ENCODE peak calls at places on chromosomes 1 and 21, in ten cellular contexts. R is CD4-positive, CD25-positive, alpha-beta regulatory T cell; X is brain microvascular endothelial cell; A is colonic mucosa; I is pancreas; F is CD8-positive, alpha-beta memory T cell; D is A549; L is astrocyte of the cerebellum; J is astrocyte; K is tibial artery. S is an unnamed sample.

GRCh38 chr1:2079396-2080085 is 29.3 kb downstream of the PRKCZ start:
- DNase-seq in A (no peak), L (no peak), D (no peak), R (no peak), F (no peak), K (no peak), J (no peak), I (no peak), X (no peak), S (no peak)

GRCh38 chr1:212007896-212008295 is 27.5 kb downstream of the INTS7 start:
- DNase-seq in I (no peak), X (no peak), J (no peak), L (no peak), A (no peak), D (no peak), R (no peak), F (no peak), K (no peak), S (no peak)

GRCh38 chr1:64470670-64471217 is 815 bp downstream of the CACHD1 start:
- DNase-seq in J (no peak), R (no peak), K (peak), A (peak), X (no peak), D (peak), L (no peak), F (no peak), I (peak), S (peak)

GRCh38 chr1:25198731-25199231 is 33.5 kb downstream of the SYF2 start:
- DNase-seq in L (no peak), R (no peak), D (no peak), J (peak), I (peak), K (no peak), A (peak), X (peak), F (no peak), S (no peak)

GRCh38 chr1:62367005-62367547 is 47.8 kb upstream of the KANK4 start:
- DNase-seq in J (no peak), K (no peak), A (no peak), D (no peak), I (no peak), X (no peak), F (no peak), R (no peak), L (no peak), S (no peak)

GRCh38 chr1:177873238-177873637 is 96.6 kb downstream of the SEC16B start:
- DNase-seq in A (no peak), X (peak), J (peak), I (no peak), L (peak), F (no peak), R (no peak), D (no peak), K (no peak), S (peak)

GRCh38 chr1:206103979-206104378 is 13.2 kb downstream of the AVPR1B start:
- DNase-seq in A (no peak), X (no peak), F (no peak), I (no peak), L (no peak), J (no peak), D (no peak), R (no peak), K (no peak), S (no peak)

GRCh38 chr1:21937372-21938121 is 437 bp upstream of the HSPG2 start:
- DNase-seq in A (peak), D (no peak), R (peak), F (peak), J (peak), L (peak), I (peak), K (peak), X (peak), S (peak)

GRCh38 chr1:199878818-199879217 is 148.7 kb upstream of the NR5A2 start:
- DNase-seq in L (no peak), F (no peak), R (no peak), K (no peak), X (no peak), I (no peak), A (no peak), J (no peak), D (no peak), S (no peak)

GRCh38 chr1:221740941-221741363 is 937 bp downstream of the DUSP10 start:
- DNase-seq in J (no peak), D (no peak), R (no peak), I (peak), L (no peak), X (no peak), F (peak), K (no peak), A (no peak), S (no peak)

GRCh38 chr21:17854771-17855170 is 35.6 kb upstream of the C21orf91 start:
- DNase-seq in K (no peak), X (no peak), J (peak), D (no peak), A (no peak), F (no peak), R (no peak), I (no peak), L (no peak), S (no peak)

GRCh38 chr1:43451701-43452532 is 1.8 kb downstream of the HYI start:
- DNase-seq in D (no peak), F (no peak), K (no peak), R (no peak), A (no peak), I (no peak), X (no peak), J (no peak), L (no peak), S (no peak)

GRCh38 chr1:147842578-147842977 is 60.0 kb upstream of the GJA8 start:
- DNase-seq in L (no peak), R (no peak), K (no peak), A (no peak), I (no peak), J (no peak), X (no peak), D (no peak), F (no peak), S (no peak)

GRCh38 chr1:3745590-3746381 is 6.5 kb upstream of the CCDC27 start:
- DNase-seq in A (no peak), L (no peak), R (no peak), F (peak), K (no peak), I (peak), J (no peak), D (no peak), X (no peak), S (no peak)

GRCh38 chr1:226436855-226437491 is 29.1 kb upstream of the PARP1 start:
- DNase-seq in K (no peak), A (no peak), F (no peak), I (no peak), J (no peak), L (no peak), X (no peak), D (no peak), R (no peak), S (no peak)

GRCh38 chr1:89310976-89311375 is 38.3 kb upstream of the GBP5 start:
- DNase-seq in A (no peak), F (no peak), I (no peak), X (no peak), D (no peak), R (no peak), K (no peak), L (no peak), J (no peak), S (no peak)

GRCh38 chr1:165695011-165695410 is 3.4 kb downstream of the ALDH9A1 start:
- DNase-seq in R (no peak), D (no peak), X (no peak), F (no peak), L (no peak), K (no peak), I (no peak), A (no peak), J (no peak), S (peak)

GRCh38 chr1:115837762-115838421 is 3.0 kb downstream of the NHLH2 start:
- DNase-seq in A (no peak), D (no peak), L (no peak), X (no peak), R (no peak), J (no peak), K (no peak), F (no peak), I (peak), S (no peak)

GRCh38 chr1:155888481-155888880 is 22.7 kb downstream of the RIT1 start:
- DNase-seq in K (no peak), X (no peak), A (no peak), R (no peak), I (no peak), J (peak), F (no peak), L (no peak), D (no peak), S (no peak)

GRCh38 chr1:244730153-244730933 is 77.4 kb downstream of the DESI2 start:
- DNase-seq in I (peak), K (no peak), D (no peak), A (peak), F (peak), L (no peak), R (no peak), J (peak), X (peak), S (peak)

GRCh38 chr1:209882942-209883340 is 55.1 kb upstream of the SYT14 start:
- DNase-seq in I (no peak), A (no peak), J (no peak), F (no peak), D (no peak), K (no peak), X (no peak), L (no peak), R (no peak), S (no peak)

GRCh38 chr1:98732985-98733781 is 71.7 kb downstream of the SNX7 start:
- DNase-seq in J (peak), A (no peak), F (no peak), X (no peak), L (no peak), R (no peak), K (no peak), I (no peak), D (no peak), S (no peak)

GRCh38 chr1:209815931-209816338 is 10.0 kb upstream of the IRF6 start:
- DNase-seq in X (no peak), F (no peak), L (no peak), J (no peak), I (no peak), A (no peak), K (no peak), D (no peak), R (no peak), S (no peak)

GRCh38 chr1:237492359-237492758 is 398.4 kb downstream of the ZP4 start:
- DNase-seq in R (no peak), X (no peak), K (no peak), I (no peak), A (no peak), L (no peak), J (no peak), D (no peak), F (no peak), S (no peak)

GRCh38 chr1:247906504-247907047 is 11.2 kb downstream of the OR2W3 start:
- DNase-seq in I (no peak), J (peak), A (no peak), R (no peak), L (peak), K (no peak), F (no peak), D (no peak), X (no peak), S (peak)

GRCh38 chr1:225973158-225973557 is 26.0 kb downstream of the SDE2 start:
- DNase-seq in I (no peak), K (no peak), A (peak), D (no peak), R (no peak), J (no peak), L (no peak), X (no peak), F (no peak), S (no peak)

GRCh38 chr1:27033059-27033746 is 20.6 kb upstream of the TENT5B start:
- DNase-seq in K (no peak), R (no peak), A (no peak), F (no peak), J (no peak), L (no peak), I (no peak), X (no peak), D (no peak), S (no peak)

GRCh38 chr1:169138866-169139670 is 32.6 kb downstream of the ATP1B1 start:
- DNase-seq in L (no peak), I (no peak), J (no peak), R (no peak), A (no peak), X (no peak), K (no peak), D (no peak), F (no peak), S (no peak)

GRCh38 chr21:29217818-29218252 is 80.9 kb upstream of the BACH1 start:
- DNase-seq in J (peak), F (no peak), A (no peak), I (no peak), K (no peak), D (peak), R (no peak), X (peak), L (peak), S (peak)

GRCh38 chr1:46224966-46225365 is 21.8 kb downstream of the LURAP1 start:
- DNase-seq in X (no peak), J (no peak), F (no peak), K (no peak), I (no peak), L (no peak), R (no peak), D (no peak), A (no peak), S (no peak)

GRCh38 chr1:155125511-155125945 is 2.1 kb upstream of the EFNA1 start:
- DNase-seq in A (no peak), I (peak), F (no peak), D (no peak), X (no peak), K (no peak), R (no peak), J (no peak), L (no peak), S (no peak)

GRCh38 chr1:183096889-183097288 is 73.7 kb downstream of the LAMC1 start:
- DNase-seq in L (no peak), A (no peak), F (no peak), D (no peak), I (no peak), K (no peak), X (peak), R (no peak), J (peak), S (peak)

GRCh38 chr1:94713472-94714141 is 106.5 kb upstream of the SLC44A3 start:
- DNase-seq in L (peak), I (no peak), X (peak), D (peak), F (no peak), R (no peak), K (peak), J (peak), A (peak), S (peak)

GRCh38 chr1:235404190-235404589 is 37.0 kb downstream of the TBCE start:
- DNase-seq in K (no peak), A (no peak), J (peak), X (no peak), L (no peak), R (no peak), F (no peak), I (no peak), D (no peak), S (peak)

GRCh38 chr1:218660678-218661053 is 315.5 kb downstream of the TGFB2 start:
- DNase-seq in J (peak), A (no peak), X (peak), F (no peak), K (no peak), D (peak), I (no peak), R (no peak), L (peak), S (peak)

DNA sequence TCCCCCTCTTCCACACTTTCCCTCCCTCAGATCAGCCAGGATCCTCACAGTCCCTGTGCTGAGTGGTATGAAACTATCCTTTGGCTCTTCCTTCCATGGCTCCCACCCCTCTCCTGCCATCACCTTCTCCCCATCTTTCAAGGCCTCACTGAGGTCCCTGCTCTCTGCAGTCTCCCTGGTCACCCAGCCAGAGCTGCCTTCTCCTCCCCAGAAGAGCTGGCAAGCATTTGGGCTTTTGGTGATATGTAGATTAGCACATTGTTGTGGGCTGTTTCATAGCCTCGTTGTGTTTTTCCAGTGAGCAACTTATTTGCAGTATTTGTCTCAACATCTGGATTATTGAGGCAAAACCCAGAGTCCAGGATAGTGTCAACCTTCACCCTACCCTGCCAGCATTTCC is 2.2 kb downstream of the CSF1 start:
- DNase-seq in J (peak), D (no peak), I (no peak), L (peak), K (peak), R (no peak), F (no peak), A (no peak), X (no peak), S (peak)
- H3K4me3 ChIP-seq in J (no peak), D (peak), I (no peak), L (peak), K (peak), R (peak), F (no peak), A (peak), X (peak), S (peak)

DNA sequence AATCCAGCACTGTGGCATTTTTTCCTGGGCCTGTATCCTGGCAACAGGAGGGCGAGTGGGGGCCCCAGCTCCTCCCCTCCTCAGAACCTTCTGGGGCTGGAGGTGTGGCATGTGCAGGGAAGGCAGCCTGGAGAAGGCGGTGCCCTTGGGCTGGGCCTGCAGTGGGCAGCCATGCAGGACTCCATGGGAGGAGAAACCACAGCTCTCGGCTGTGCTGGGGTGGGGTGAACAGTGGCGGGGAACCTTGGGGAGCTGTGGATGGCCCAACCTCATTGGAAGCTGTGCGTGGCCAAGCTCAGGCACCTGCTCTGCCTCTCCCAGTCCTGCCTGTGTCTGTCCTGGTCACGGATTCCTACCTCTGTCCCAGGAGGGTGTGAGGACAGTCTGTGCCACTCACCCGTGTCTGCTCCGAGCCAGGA is 15.7 kb downstream of the COL18A1 start:
- DNase-seq in A (no peak), F (peak), R (no peak), K (no peak), J (no peak), D (no peak), I (peak), X (no peak), L (no peak), S (no peak)
- H3K4me3 ChIP-seq in A (no peak), F (no peak), R (no peak), K (peak), J (no peak), D (no peak), I (no peak), X (no peak), L (no peak), S (no peak)

GRCh38 chr1:160282807-160283206 is 2.1 kb downstream of the PEX19 start:
- DNase-seq in J (no peak), X (no peak), K (no peak), D (no peak), R (no peak), L (no peak), I (no peak), F (no peak), A (no peak), S (no peak)

GRCh38 chr1:160284782-160285344 is at the start of gene PEX19:
- DNase-seq in I (peak), D (peak), J (peak), L (peak), X (peak), K (peak), F (peak), A (peak), R (peak), S (peak)

GRCh38 chr1:160284220-160284781 is 632 bp downstream of the PEX19 start:
- DNase-seq in F (peak), J (peak), K (peak), X (peak), R (no peak), D (peak), L (no peak), A (peak), I (no peak), S (peak)

GRCh38 chr1:160285506-160285905 is 573 bp upstream of the PEX19 start:
- DNase-seq in K (no peak), J (no peak), R (no peak), I (peak), A (no peak), X (no peak), L (no peak), D (no peak), F (no peak), S (no peak)
- H3K4me3 ChIP-seq in K (peak), J (peak), R (peak), I (no peak), A (peak), X (peak), L (peak), D (peak), F (peak), S (peak)

GRCh38 chr1:978835-979743 is 2.8 kb downstream of the PERM1 start:
- DNase-seq in R (no peak), F (peak), I (peak), D (no peak), A (no peak), J (no peak), L (no peak), X (no peak), K (no peak), S (no peak)
- H3K4me3 ChIP-seq in R (no peak), F (no peak), I (no peak), D (no peak), A (no peak), J (no peak), L (no peak), X (no peak), K (no peak), S (no peak)

GRCh38 chr21:37009740-37010341 is 3.3 kb downstream of the RIPPLY3 start:
- DNase-seq in K (peak), D (peak), J (peak), L (peak), X (peak), F (peak), I (peak), R (peak), A (peak), S (peak)

GRCh38 chr21:37005548-37006242 is 807 bp upstream of the RIPPLY3 start:
- DNase-seq in A (no peak), J (no peak), L (no peak), R (no peak), X (no peak), D (no peak), F (no peak), I (no peak), K (no peak), S (no peak)

GRCh38 chr21:37006243-37006520 is 320 bp upstream of the RIPPLY3 start:
- DNase-seq in X (no peak), A (no peak), D (no peak), K (no peak), I (no peak), J (no peak), F (no peak), R (no peak), L (no peak), S (no peak)

GRCh38 chr21:37006521-37007291 is at the start of gene RIPPLY3:
- DNase-seq in K (no peak), F (no peak), J (peak), R (no peak), D (no peak), I (no peak), A (no peak), L (no peak), X (no peak), S (peak)

GRCh38 chr21:37008705-37009104 is 2.2 kb downstream of the RIPPLY3 start:
- DNase-seq in L (no peak), I (no peak), X (no peak), A (no peak), D (no peak), R (no peak), F (no peak), K (no peak), J (no peak), S (no peak)
- H3K4me3 ChIP-seq in L (no peak), I (no peak), X (no peak), A (no peak), D (no peak), R (no peak), F (no peak), K (no peak), J (no peak), S (no peak)

S was measured in cardiac fibroblast.